ENCODE peak calls at places on chromosome 4, in seven cellular contexts. M is PC-9, D is SK-N-SH, N is cardiac muscle cell, J is IMR-90, A is A549, O is PC-3. E is an unnamed sample.
A peak's percentile ranks its signal among the peaks of the same experiment; 100 is the strongest.

GRCh38 chr4:59597536-59598232 is 1602.4 kb upstream of the ADGRL3 start:
- DNase-seq in M (no peak), D (no peak), N (no peak), J (no peak), A (no peak), O (no peak), E (peak; percentile 59)

GRCh38 chr4:132056466-132056865 is 1092.6 kb upstream of the PCDH10 start:
- DNase-seq in M (no peak), D (no peak), N (no peak), J (peak; percentile 16), A (no peak), O (no peak), E (no peak)

GRCh38 chr4:152633118-152633517 is 46.7 kb downstream of the TMEM154 start:
- DNase-seq in M (no peak), D (peak; percentile 32), N (no peak), J (no peak), A (no peak), O (no peak), E (no peak)

GRCh38 chr4:179728305-179728704 is 2286.1 kb upstream of the AGA start:
- DNase-seq in M (no peak), D (no peak), N (no peak), J (no peak), A (no peak), O (no peak), E (no peak)

GRCh38 chr4:40736910-40737309 is 12.8 kb upstream of the NSUN7 start:
- DNase-seq in M (no peak), D (peak; percentile 53), N (peak; percentile 38), J (peak; percentile 22), A (peak; percentile 42), O (peak; percentile 42), E (peak; percentile 34)

GRCh38 chr4:106809083-106809482 is 227.0 kb downstream of the DKK2 start:
- DNase-seq in M (no peak), D (peak; percentile 4), N (peak; percentile 26), J (peak; percentile 25), A (peak; percentile 20), O (peak; percentile 55), E (peak; percentile 49)

GRCh38 chr4:21002976-21003375 is 302.7 kb downstream of the PACRGL start:
- DNase-seq in M (no peak), D (no peak), N (no peak), J (no peak), A (no peak), O (no peak), E (no peak)

GRCh38 chr4:37737456-37737855 is 51.3 kb upstream of the RELL1 start:
- DNase-seq in M (no peak), D (no peak), N (no peak), J (peak; percentile 69), A (no peak), O (peak; percentile 73), E (no peak)

GRCh38 chr4:11496313-11496956 is 67.7 kb upstream of the HS3ST1 start:
- DNase-seq in M (peak; percentile 27), D (no peak), N (no peak), J (peak; percentile 15), A (no peak), O (peak; percentile 77), E (peak; percentile 4)

GRCh38 chr4:120733054-120733453 is 189.5 kb downstream of the PRDM5 start:
- DNase-seq in M (no peak), D (no peak), N (no peak), J (no peak), A (no peak), O (no peak), E (no peak)

GRCh38 chr4:38889143-38889542 is 21.5 kb downstream of the FAM114A1 start:
- DNase-seq in M (no peak), D (no peak), N (no peak), J (peak; percentile 87), A (peak; percentile 16), O (peak; percentile 68), E (no peak)

GRCh38 chr4:77149789-77150188 is 7.2 kb upstream of the CCNG2 start:
- DNase-seq in M (no peak), D (no peak), N (no peak), J (no peak), A (no peak), O (no peak), E (no peak)

GRCh38 chr4:173346074-173346473 is 11.9 kb upstream of the HMGB2 start:
- DNase-seq in M (no peak), D (no peak), N (no peak), J (peak; percentile 47), A (no peak), O (peak; percentile 79), E (no peak)

GRCh38 chr4:4921077-4921476 is 61.6 kb downstream of the MSX1 start:
- DNase-seq in M (no peak), D (no peak), N (no peak), J (no peak), A (no peak), O (no peak), E (no peak)
- H3K9me3 ChIP-seq in M (no peaks in the 10 kb centered on the region), D (no peaks in the 10 kb centered on the region), N (no peaks in the 10 kb centered on the region), J (no peaks in the 10 kb centered on the region), A (no peaks in the 10 kb centered on the region), O (no peaks in the 10 kb centered on the region), E (no peaks in the 10 kb centered on the region)

GRCh38 chr4:113607147-113607720 is 154.3 kb downstream of the CAMK2D start:
- DNase-seq in M (no peak), D (no peak), N (no peak), J (no peak), A (no peak), O (no peak), E (peak; percentile 14)

GRCh38 chr4:113603926-113604325 is 157.6 kb downstream of the CAMK2D start:
- DNase-seq in M (no peak), D (no peak), N (no peak), J (peak; percentile 40), A (no peak), O (no peak), E (no peak)

GRCh38 chr4:113602829-113603228 is 158.7 kb downstream of the CAMK2D start:
- DNase-seq in M (no peak), D (no peak), N (no peak), J (no peak), A (no peak), O (no peak), E (no peak)

GRCh38 chr4:113607998-113608397 is 153.5 kb downstream of the CAMK2D start:
- DNase-seq in M (no peak), D (no peak), N (no peak), J (no peak), A (no peak), O (no peak), E (no peak)

DNA sequence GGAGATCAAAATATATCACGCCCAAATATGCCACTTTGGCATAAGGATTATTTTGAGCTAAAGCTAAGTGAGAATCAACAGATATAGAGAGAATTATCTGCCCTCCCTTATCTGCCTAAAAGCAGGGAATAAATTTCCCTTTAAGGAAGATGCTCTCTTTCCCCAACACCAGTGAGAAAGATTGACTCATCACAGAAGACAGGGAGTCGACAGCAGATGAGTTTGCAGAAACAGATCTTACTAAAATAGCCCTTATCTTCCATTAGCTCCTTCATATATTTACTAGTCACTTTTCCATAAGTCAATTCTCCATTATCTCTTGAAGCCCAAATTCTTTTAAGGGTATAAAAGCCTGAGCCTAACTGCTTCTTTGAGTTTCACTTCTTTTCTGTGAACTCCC is 156.6 kb downstream of the CAMK2D start:
- DNase-seq in M (no peak), D (no peak), N (no peak), J (peak; percentile 64), A (peak; percentile 10), O (no peak), E (no peak)
- H3K4me1 ChIP-seq in M (no peaks in the 10 kb centered on the region), D (no peaks in the 10 kb centered on the region), N (peaks cover 10% of the 10 kb centered on the region), J (no peaks in the 10 kb centered on the region), A (peaks cover 25% of the 10 kb centered on the region), O (no peaks in the 10 kb centered on the region), E (no peaks in the 10 kb centered on the region)

GRCh38 chr4:445410-445809 is 53.5 kb downstream of the ZNF721 start:
- DNase-seq in M (no peak), D (no peak), N (no peak), J (no peak), A (no peak), O (no peak), E (no peak)
- H3K9me3 ChIP-seq in M (peaks cover 96% of the 10 kb centered on the region), D (peaks cover 61% of the 10 kb centered on the region), N (peaks cover 17% of the 10 kb centered on the region), J (peaks cover 69% of the 10 kb centered on the region), A (peaks cover 97% of the 10 kb centered on the region), O (peaks cover 78% of the 10 kb centered on the region), E (peaks cover 100% of the 10 kb centered on the region)

GRCh38 chr4:126906466-126906865 is 726.3 kb upstream of the INTU start:
- DNase-seq in M (no peak), D (no peak), N (no peak), J (no peak), A (no peak), O (no peak), E (peak; percentile 57)

DNA sequence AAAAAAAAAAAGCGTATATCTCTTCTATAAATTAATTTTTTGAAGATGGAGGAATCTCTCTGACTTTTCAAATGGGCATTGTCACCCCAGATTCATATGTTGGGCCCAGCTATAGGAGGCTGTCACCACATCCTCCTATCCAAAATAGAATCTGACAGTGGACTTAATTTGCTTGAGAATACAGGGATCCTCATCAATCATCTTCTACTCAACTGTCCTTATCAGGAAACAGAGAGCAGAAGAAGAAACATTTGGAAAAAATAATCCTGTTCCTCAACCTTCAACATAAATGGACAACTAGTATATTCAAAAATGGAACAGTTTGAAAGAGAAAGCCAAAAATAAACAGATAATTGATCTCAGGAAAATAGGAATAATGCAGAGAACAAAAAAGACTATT is 725.4 kb upstream of the INTU start:
- DNase-seq in M (no peak), D (no peak), N (no peak), J (no peak), A (no peak), O (no peak), E (no peak)
- H3K4me1 ChIP-seq in M (no peaks in the 10 kb centered on the region), D (no peaks in the 10 kb centered on the region), N (no peaks in the 10 kb centered on the region), J (no peaks in the 10 kb centered on the region), A (no peaks in the 10 kb centered on the region), O (no peaks in the 10 kb centered on the region), E (peaks cover 4% of the 10 kb centered on the region)

DNA sequence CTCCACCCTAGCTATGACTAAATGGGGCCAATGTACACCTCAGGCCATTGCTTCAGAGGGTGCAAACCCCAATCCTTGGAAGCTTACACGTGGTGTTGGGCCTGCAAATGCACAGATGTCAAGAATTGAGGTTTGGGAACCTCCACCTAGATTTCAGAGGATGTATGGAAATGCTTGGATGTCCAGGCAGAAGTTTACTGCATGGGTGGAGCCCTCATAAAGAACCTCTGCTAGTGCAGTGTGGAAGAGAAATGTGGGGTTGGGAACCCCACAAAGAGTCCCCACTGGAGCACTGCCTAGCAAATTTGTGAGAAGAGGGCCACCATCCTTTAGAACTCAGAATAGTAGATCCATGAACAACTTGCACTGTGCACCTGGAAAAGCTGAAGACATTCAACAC is 284.1 kb downstream of the ANTXR2 start:
- DNase-seq in M (no peak), D (no peak), N (no peak), J (no peak), A (no peak), O (no peak), E (peak; percentile 3)
- H3K9me3 ChIP-seq in M (no peaks in the 10 kb centered on the region), D (no peaks in the 10 kb centered on the region), N (peaks cover 5% of the 10 kb centered on the region), J (peaks cover 6% of the 10 kb centered on the region), A (no peaks in the 10 kb centered on the region), O (no peaks in the 10 kb centered on the region), E (peaks cover 3% of the 10 kb centered on the region)

DNA sequence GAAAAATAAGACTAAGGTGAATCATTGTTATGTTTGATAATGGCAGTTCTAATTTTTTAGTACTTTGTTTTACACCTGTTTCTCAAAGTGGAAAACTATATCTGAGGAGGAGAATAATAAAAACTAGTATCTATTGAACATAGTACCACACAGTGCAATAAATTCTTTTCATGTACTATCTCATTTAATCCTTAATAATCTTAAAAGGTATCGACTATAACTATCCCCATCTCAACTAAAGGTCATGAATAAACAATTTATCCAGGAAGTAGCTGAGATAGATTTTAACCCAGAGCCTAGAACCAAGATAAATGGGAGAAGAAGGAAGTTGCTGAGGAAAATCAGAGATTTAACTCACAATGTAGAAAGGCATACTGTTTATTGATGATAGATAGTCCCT is 2.5 kb downstream of the CHIC2 start:
- DNase-seq in M (no peak), D (no peak), N (no peak), J (no peak), A (no peak), O (no peak), E (no peak)
- H3K4me1 ChIP-seq in M (peaks cover 32% of the 10 kb centered on the region), D (peaks cover 20% of the 10 kb centered on the region), N (peaks cover 35% of the 10 kb centered on the region), J (peaks cover 13% of the 10 kb centered on the region), A (peaks cover 24% of the 10 kb centered on the region), O (peaks cover 53% of the 10 kb centered on the region), E (peaks cover 14% of the 10 kb centered on the region)